ENCODE peak calls at places on chromosomes 1 and 21, in six cellular contexts. One of them, this sample, is unnamed.

GRCh38 chr1:54137532-54138061 is 15.2 kb downstream of the CDCP2 start:
- DNase-seq in SK-N-SH: peak
- DNase-seq in HL-60: no peak
- DNase-seq in K562: no peak
- DNase-seq in H1: no peak
- DNase-seq in HepG2: no peak
- DNase-seq in this sample: no peak

GRCh38 chr1:201053155-201053860 is 29.8 kb upstream of the KIF21B start:
- DNase-seq in SK-N-SH: peak
- DNase-seq in HepG2: no peak
- DNase-seq in H1: no peak
- DNase-seq in HL-60: no peak
- DNase-seq in K562: peak
- DNase-seq in this sample: no peak

GRCh38 chr1:156898151-156898550 is 4.6 kb downstream of the PEAR1 start:
- DNase-seq in SK-N-SH: peak
- DNase-seq in HepG2: peak
- DNase-seq in HL-60: no peak
- DNase-seq in H1: no peak
- DNase-seq in K562: no peak
- DNase-seq in this sample: no peak

GRCh38 chr1:64550946-64551345 is 81.0 kb downstream of the CACHD1 start:
- DNase-seq in H1: no peak
- DNase-seq in SK-N-SH: no peak
- DNase-seq in K562: no peak
- DNase-seq in HepG2: no peak
- DNase-seq in HL-60: no peak
- DNase-seq in this sample: no peak

GRCh38 chr1:178436899-178437298 is 59.9 kb downstream of the CLEC20A start:
- DNase-seq in K562: no peak
- DNase-seq in HepG2: no peak
- DNase-seq in HL-60: no peak
- DNase-seq in SK-N-SH: no peak
- DNase-seq in H1: no peak
- DNase-seq in this sample: no peak

GRCh38 chr21:36202721-36203602 is 46.3 kb downstream of the DOP1B start:
- DNase-seq in HL-60: no peak
- DNase-seq in K562: no peak
- DNase-seq in SK-N-SH: no peak
- DNase-seq in HepG2: no peak
- DNase-seq in H1: no peak
- DNase-seq in this sample: no peak

GRCh38 chr1:21672478-21673276 is 3.5 kb upstream of the RAP1GAP start:
- DNase-seq in H1: no peak
- DNase-seq in SK-N-SH: no peak
- DNase-seq in HepG2: no peak
- DNase-seq in K562: no peak
- DNase-seq in HL-60: no peak
- DNase-seq in this sample: no peak

GRCh38 chr1:83742446-83742845 is 256.5 kb downstream of the TTLL7 start:
- DNase-seq in SK-N-SH: no peak
- DNase-seq in HepG2: no peak
- DNase-seq in H1: no peak
- DNase-seq in HL-60: no peak
- DNase-seq in K562: no peak
- DNase-seq in this sample: no peak

GRCh38 chr1:227898502-227899140 is 49.1 kb downstream of the WNT9A start:
- DNase-seq in HL-60: no peak
- DNase-seq in HepG2: no peak
- DNase-seq in K562: no peak
- DNase-seq in SK-N-SH: no peak
- DNase-seq in H1: no peak
- DNase-seq in this sample: no peak

GRCh38 chr1:234726359-234726836 is 116.4 kb upstream of the IRF2BP2 start:
- DNase-seq in H1: no peak
- DNase-seq in HL-60: no peak
- DNase-seq in K562: no peak
- DNase-seq in HepG2: no peak
- DNase-seq in SK-N-SH: no peak
- DNase-seq in this sample: no peak

GRCh38 chr1:150574260-150575071 is 4.9 kb downstream of the MCL1 start:
- DNase-seq in HL-60: no peak
- DNase-seq in H1: no peak
- DNase-seq in K562: peak
- DNase-seq in HepG2: no peak
- DNase-seq in SK-N-SH: no peak
- DNase-seq in this sample: no peak

GRCh38 chr1:173048629-173049326 is 2.0 kb downstream of the TNFSF18 start:
- DNase-seq in SK-N-SH: no peak
- DNase-seq in K562: no peak
- DNase-seq in HL-60: peak
- DNase-seq in HepG2: no peak
- DNase-seq in H1: no peak
- DNase-seq in this sample: no peak

GRCh38 chr1:203038891-203039608 is 12.8 kb downstream of the PPFIA4 start:
- DNase-seq in SK-N-SH: peak
- DNase-seq in HL-60: no peak
- DNase-seq in K562: peak
- DNase-seq in H1: no peak
- DNase-seq in HepG2: peak
- DNase-seq in this sample: no peak
- TF ChIP-seq GABPA in SK-N-SH: no peak
- TF ChIP-seq GABPA in HL-60: no peak
- TF ChIP-seq GABPA in K562: no peak
- TF ChIP-seq GABPA in H1: no peak
- TF ChIP-seq GABPA in HepG2: no peak
- TF ChIP-seq GABPA in this sample: no peak

GRCh38 chr1:110118636-110119396 is 6.6 kb downstream of the UBL4B start:
- DNase-seq in H1: no peak
- DNase-seq in HL-60: no peak
- DNase-seq in K562: no peak
- DNase-seq in SK-N-SH: no peak
- DNase-seq in HepG2: no peak
- DNase-seq in this sample: no peak

GRCh38 chr1:110123224-110123623 is 11.0 kb downstream of the UBL4B start:
- DNase-seq in HepG2: no peak
- DNase-seq in H1: no peak
- DNase-seq in K562: no peak
- DNase-seq in SK-N-SH: no peak
- DNase-seq in HL-60: no peak
- DNase-seq in this sample: no peak

GRCh38 chr1:110114784-110115183 is 2.5 kb downstream of the UBL4B start:
- DNase-seq in H1: no peak
- DNase-seq in SK-N-SH: no peak
- DNase-seq in K562: no peak
- DNase-seq in HL-60: no peak
- DNase-seq in HepG2: no peak
- DNase-seq in this sample: no peak

GRCh38 chr1:110120960-110121561 is 8.8 kb downstream of the UBL4B start:
- DNase-seq in H1: no peak
- DNase-seq in HL-60: no peak
- DNase-seq in SK-N-SH: no peak
- DNase-seq in HepG2: no peak
- DNase-seq in K562: no peak
- DNase-seq in this sample: no peak

GRCh38 chr1:110119843-110120242 is 7.6 kb downstream of the UBL4B start:
- DNase-seq in SK-N-SH: no peak
- DNase-seq in HL-60: no peak
- DNase-seq in HepG2: no peak
- DNase-seq in H1: no peak
- DNase-seq in K562: no peak
- DNase-seq in this sample: no peak
- TF ChIP-seq GABPA in SK-N-SH: no peak
- TF ChIP-seq GABPA in HL-60: no peak
- TF ChIP-seq GABPA in HepG2: no peak
- TF ChIP-seq GABPA in H1: no peak
- TF ChIP-seq GABPA in K562: no peak
- TF ChIP-seq GABPA in this sample: no peak

GRCh38 chr1:61050541-61051454 is 31.6 kb upstream of the NFIA start:
- DNase-seq in K562: peak
- DNase-seq in HepG2: no peak
- DNase-seq in H1: no peak
- DNase-seq in HL-60: no peak
- DNase-seq in SK-N-SH: peak
- DNase-seq in this sample: no peak
- TF ChIP-seq GABPA in K562: no peak
- TF ChIP-seq GABPA in HepG2: no peak
- TF ChIP-seq GABPA in H1: no peak
- TF ChIP-seq GABPA in HL-60: no peak
- TF ChIP-seq GABPA in SK-N-SH: no peak
- TF ChIP-seq GABPA in this sample: no peak

GRCh38 chr1:221203224-221204054 is 324.2 kb downstream of the HLX start:
- DNase-seq in H1: peak
- DNase-seq in SK-N-SH: peak
- DNase-seq in K562: peak
- DNase-seq in HepG2: peak
- DNase-seq in HL-60: peak
- DNase-seq in this sample: peak
- TF ChIP-seq GABPA in H1: no peak
- TF ChIP-seq GABPA in SK-N-SH: no peak
- TF ChIP-seq GABPA in K562: no peak
- TF ChIP-seq GABPA in HepG2: no peak
- TF ChIP-seq GABPA in HL-60: no peak
- TF ChIP-seq GABPA in this sample: no peak